ENCODE peak calls at places on chromosomes 11 and 22, in seven cellular contexts. I is body of pancreas, T is left ventricle myocardium inferior, P is ovary, S is fibroblast of lung, M is stomach, Y is K562. L is an unnamed sample. For H3K4me1, the result is how much of the 10 kb centered on the place peaks cover.

GRCh38 chr22:48939441-48940265 is 888.0 kb downstream of the BRD1 start:
- DNase-seq in I (no peak), T (no peak), P (no peak), S (no peak), M (peak), Y (no peak), L (no peak)

GRCh38 chr22:29308791-29309262 is 2.4 kb downstream of the GAS2L1 start:
- DNase-seq in I (no peak), T (no peak), P (no peak), S (peak), M (no peak), Y (no peak), L (peak)

GRCh38 chr11:67504023-67504949 is 877 bp downstream of the PITPNM1 start:
- DNase-seq in I (peak), T (no peak), P (no peak), S (peak), M (no peak), Y (peak), L (no peak)

GRCh38 chr22:42848941-42849340 is 8.1 kb downstream of the ARFGAP3 start:
- DNase-seq in I (peak), T (no peak), P (no peak), S (no peak), M (no peak), Y (no peak), L (no peak)

GRCh38 chr11:122486793-122487495 is 168.6 kb upstream of the UBASH3B start:
- DNase-seq in I (no peak), T (no peak), P (no peak), S (no peak), M (no peak), Y (no peak), L (no peak)

GRCh38 chr11:8086001-8086479 is 5.0 kb downstream of the TUB start:
- DNase-seq in I (no peak), T (no peak), P (no peak), S (peak), M (no peak), Y (no peak), L (no peak)

GRCh38 chr11:61484541-61484940 is 24.0 kb upstream of the LRRC10B start:
- DNase-seq in I (no peak), T (no peak), P (no peak), S (no peak), M (no peak), Y (no peak), L (no peak)

GRCh38 chr11:70524096-70524922 is 126.0 kb downstream of the CTTN start:
- DNase-seq in I (no peak), T (no peak), P (no peak), S (no peak), M (no peak), Y (no peak), L (no peak)

GRCh38 chr11:76241243-76242000 is 35.1 kb upstream of the WNT11 start:
- DNase-seq in I (no peak), T (no peak), P (no peak), S (no peak), M (no peak), Y (no peak), L (no peak)

GRCh38 chr11:78226684-78227680 is 38.3 kb downstream of the USP35 start:
- DNase-seq in I (no peak), T (no peak), P (peak), S (no peak), M (no peak), Y (no peak), L (no peak)

GRCh38 chr11:126855536-126855935 is 145.0 kb downstream of the KIRREL3 start:
- DNase-seq in I (no peak), T (no peak), P (no peak), S (no peak), M (no peak), Y (no peak), L (no peak)

GRCh38 chr11:69079891-69080290 is 31.2 kb downstream of the TPCN2 start:
- DNase-seq in I (no peak), T (no peak), P (no peak), S (no peak), M (no peak), Y (no peak), L (no peak)

GRCh38 chr11:61671527-61671926 is 8.7 kb upstream of the DAGLA start:
- DNase-seq in I (peak), T (no peak), P (no peak), S (no peak), M (no peak), Y (no peak), L (no peak)

GRCh38 chr11:62881579-62882427 is 1.1 kb downstream of the SLC3A2 start:
- DNase-seq in I (peak), T (peak), P (peak), S (peak), M (peak), Y (peak), L (peak)

GRCh38 chr11:65301491-65302329 is 13.0 kb upstream of the CDC42EP2 start:
- DNase-seq in I (no peak), T (peak), P (peak), S (peak), M (no peak), Y (peak), L (no peak)

GRCh38 chr22:24008022-24008283 is 2.7 kb upstream of the GSTT4 start:
- DNase-seq in I (no peak), T (no peak), P (no peak), S (no peak), M (no peak), Y (no peak), L (no peak)

GRCh38 chr22:39078329-39078728 is 1.3 kb downstream of the APOBEC3G start:
- DNase-seq in I (no peak), T (no peak), P (no peak), S (no peak), M (no peak), Y (no peak), L (no peak)

GRCh38 chr22:39080052-39080762 is 3.1 kb downstream of the APOBEC3G start:
- DNase-seq in I (no peak), T (no peak), P (no peak), S (no peak), M (no peak), Y (no peak), L (no peak)

GRCh38 chr22:39073941-39074340 is 3.1 kb upstream of the APOBEC3G start:
- DNase-seq in I (no peak), T (no peak), P (no peak), S (no peak), M (no peak), Y (no peak), L (no peak)

GRCh38 chr22:39080993-39081513 is 4.0 kb downstream of the APOBEC3G start:
- DNase-seq in I (no peak), T (no peak), P (no peak), S (no peak), M (no peak), Y (no peak), L (no peak)

GRCh38 chr22:39077513-39077840 is 402 bp downstream of the APOBEC3G start:
- DNase-seq in I (no peak), T (no peak), P (peak), S (no peak), M (no peak), Y (peak), L (no peak)
- H3K4me3 ChIP-seq in I (no peak), T (peak), P (peak), S (peak), M (peak), Y (peak), L (peak)

GRCh38 chr11:35033011-35033410 is 106.0 kb upstream of the CD44 start:
- DNase-seq in I (no peak), T (no peak), P (no peak), S (no peak), M (no peak), Y (no peak), L (no peak)
- H3K4me1 ChIP-seq in I (under half), T (under half), P (under half), S (under half), M (under half), Y (under half), L (under half)

GRCh38 chr11:44507491-44507890 is 58.0 kb upstream of the CD82 start:
- DNase-seq in I (no peak), T (no peak), P (no peak), S (no peak), M (no peak), Y (no peak), L (no peak)
- H3K4me3 ChIP-seq in I (no peak), T (no peak), P (no peak), S (no peak), M (no peak), Y (no peak), L (no peak)

DNA sequence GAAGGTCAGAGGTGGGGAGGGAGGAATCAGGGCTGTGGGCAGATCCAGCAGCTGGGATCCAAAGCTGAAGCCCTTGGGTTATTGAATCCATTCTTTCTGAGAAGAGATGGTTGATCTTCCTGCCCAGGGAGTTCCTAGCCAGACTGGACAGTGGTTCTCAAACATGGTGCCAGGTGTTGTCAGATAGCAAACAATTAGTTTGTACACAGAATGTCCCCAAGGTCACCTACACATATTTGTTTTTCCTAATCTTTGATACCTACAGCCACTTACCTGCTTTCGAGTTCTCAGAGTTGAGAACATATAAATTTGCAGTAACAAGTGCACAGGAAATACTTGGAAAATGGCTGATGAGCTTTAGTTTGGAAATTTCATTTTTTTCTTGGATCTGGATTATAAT is 54.5 kb downstream of the BMAL1 start:
- DNase-seq in I (no peak), T (no peak), P (no peak), S (no peak), M (no peak), Y (no peak), L (no peak)
- H3K4me1 ChIP-seq in I (under half), T (half or more), P (under half), S (under half), M (under half), Y (under half), L (half or more)